ENCODE peak calls at places on chromosomes 3 and 15, in four cellular contexts. One of them, this sample, is unnamed.

GRCh38 chr3:127791221-127791913 is 30.9 kb downstream of the MGLL start:
- DNase-seq in fibroblast of the aortic adventitia: peak
- DNase-seq in IMR-90: peak
- DNase-seq in foreskin fibroblast: peak
- DNase-seq in this sample: peak

GRCh38 chr3:194939949-194940770 is 254.5 kb downstream of the FAM43A start:
- DNase-seq in fibroblast of the aortic adventitia: no peak
- DNase-seq in IMR-90: no peak
- DNase-seq in foreskin fibroblast: no peak
- DNase-seq in this sample: no peak

GRCh38 chr3:73601031-73601430 is 23.7 kb downstream of the PDZRN3 start:
- DNase-seq in fibroblast of the aortic adventitia: no peak
- DNase-seq in IMR-90: peak
- DNase-seq in foreskin fibroblast: no peak
- DNase-seq in this sample: no peak

GRCh38 chr3:185561958-185562357 is 9.6 kb upstream of the LIPH start:
- DNase-seq in fibroblast of the aortic adventitia: no peak
- DNase-seq in IMR-90: no peak
- DNase-seq in foreskin fibroblast: no peak
- DNase-seq in this sample: no peak

GRCh38 chr3:28267984-28268849 is 26.8 kb downstream of the CMC1 start:
- DNase-seq in fibroblast of the aortic adventitia: peak
- DNase-seq in IMR-90: no peak
- DNase-seq in foreskin fibroblast: peak
- DNase-seq in this sample: no peak

GRCh38 chr3:56980798-56981390 is 79.6 kb upstream of the SPATA12 start:
- DNase-seq in fibroblast of the aortic adventitia: peak
- DNase-seq in IMR-90: peak
- DNase-seq in foreskin fibroblast: peak
- DNase-seq in this sample: peak

GRCh38 chr3:68088216-68088615 is 433.8 kb upstream of the SUCLG2 start:
- DNase-seq in fibroblast of the aortic adventitia: no peak
- DNase-seq in IMR-90: no peak
- DNase-seq in foreskin fibroblast: no peak
- DNase-seq in this sample: no peak

GRCh38 chr3:99972380-99973104 is 141.8 kb downstream of the FILIP1L start:
- DNase-seq in fibroblast of the aortic adventitia: no peak
- DNase-seq in IMR-90: peak
- DNase-seq in foreskin fibroblast: peak
- DNase-seq in this sample: no peak

DNA sequence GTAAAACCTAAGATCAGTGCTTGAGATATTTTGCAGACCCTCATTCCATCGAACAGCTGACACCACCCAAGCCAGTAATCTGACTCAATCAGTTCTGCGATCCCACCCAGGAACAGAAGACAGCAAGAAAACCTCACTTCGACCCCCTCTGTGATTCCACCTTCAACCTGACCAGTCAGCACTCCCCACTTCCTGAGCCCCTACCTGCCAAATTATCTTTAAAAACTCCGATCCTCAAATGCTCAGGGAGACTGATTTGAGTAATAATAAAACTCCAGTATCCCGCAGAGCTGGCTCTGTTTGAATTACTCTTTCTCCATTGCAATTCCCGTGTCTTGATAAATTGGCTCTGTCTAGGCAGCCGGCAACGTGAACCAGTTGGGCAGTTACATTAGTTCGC is 25.7 kb upstream of the CLDN16 start:
- DNase-seq in fibroblast of the aortic adventitia: no peak
- DNase-seq in IMR-90: no peak
- DNase-seq in foreskin fibroblast: no peak
- DNase-seq in this sample: no peak
- H3K4me3 ChIP-seq in fibroblast of the aortic adventitia: no peak
- H3K4me3 ChIP-seq in IMR-90: no peak
- H3K4me3 ChIP-seq in foreskin fibroblast: no peak
- H3K4me3 ChIP-seq in this sample: no peak

DNA sequence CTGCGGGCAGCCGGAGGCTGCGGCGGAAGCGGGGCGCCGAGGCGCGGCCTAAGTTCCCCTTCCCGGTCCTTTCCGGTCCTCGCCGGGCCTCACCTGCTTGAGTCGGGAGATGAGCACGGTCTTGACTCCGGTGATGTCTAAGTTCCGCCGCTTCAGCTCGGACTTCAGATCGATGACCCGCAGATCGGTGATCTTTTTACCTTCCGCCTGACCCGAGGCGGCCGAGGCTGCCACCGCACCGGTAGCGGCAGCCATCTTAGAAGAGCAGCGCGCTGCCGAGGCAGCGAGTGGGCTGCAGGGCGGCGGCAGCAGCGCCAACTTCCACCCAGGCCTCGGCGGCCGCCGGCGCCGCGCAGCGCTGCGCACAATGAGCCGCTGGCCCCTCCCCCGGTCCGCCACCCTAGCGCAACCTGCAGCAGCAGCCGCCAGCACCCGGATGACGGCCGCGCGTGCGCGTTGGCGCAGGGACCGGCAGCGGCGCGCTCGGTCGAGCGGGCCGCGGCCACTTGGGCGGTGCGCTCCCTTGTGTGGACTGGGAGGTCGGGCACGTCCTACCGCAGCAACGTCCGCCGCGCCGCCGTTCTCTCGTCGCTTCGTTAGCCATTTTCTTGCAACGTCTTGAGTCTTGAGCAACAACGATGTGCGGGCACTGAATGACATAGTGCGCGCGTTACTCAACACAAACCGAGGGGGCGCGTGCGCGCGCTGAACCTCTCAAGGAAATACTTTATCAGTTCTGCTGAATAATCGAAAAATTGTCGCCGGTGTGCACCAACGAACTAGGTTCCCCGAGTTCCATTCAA is at the start of gene SLTM:
- DNase-seq in fibroblast of the aortic adventitia: peak
- DNase-seq in IMR-90: peak
- DNase-seq in foreskin fibroblast: peak
- DNase-seq in this sample: peak
- TF ChIP-seq CTCF in fibroblast of the aortic adventitia: peak
- TF ChIP-seq CTCF in IMR-90: no peak
- TF ChIP-seq CTCF in foreskin fibroblast: no peak
- TF ChIP-seq CTCF in this sample: peak

DNA sequence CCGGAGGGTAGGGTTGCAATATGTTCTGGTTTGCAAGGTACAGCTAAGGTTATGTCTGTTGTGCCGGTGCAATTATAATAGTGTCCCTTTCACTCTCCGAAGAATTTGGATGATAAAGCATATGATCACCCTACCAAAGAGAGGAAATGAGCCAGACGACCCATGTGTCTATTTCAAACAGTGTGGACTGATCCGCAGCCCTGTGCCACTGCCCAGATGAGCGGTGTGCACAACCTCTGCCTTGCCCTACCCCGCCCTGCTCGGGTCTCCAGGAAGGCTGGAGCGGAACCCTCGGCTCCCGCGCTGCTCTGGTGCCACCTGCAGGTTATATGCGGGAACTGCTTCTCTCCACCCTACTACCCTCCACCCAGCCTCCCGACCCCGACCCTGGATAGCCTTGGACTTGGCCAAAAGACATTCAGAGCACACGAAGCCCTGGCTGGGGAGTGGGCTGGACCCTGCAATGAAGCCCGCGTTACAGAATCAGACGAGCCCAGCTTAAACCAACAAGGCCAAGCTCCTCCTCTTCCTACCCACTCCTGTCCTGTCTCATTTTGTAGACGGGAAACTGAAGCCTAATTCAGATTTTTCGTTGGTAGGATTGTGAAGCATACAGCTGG is 68.4 kb upstream of the CHRNB4 start:
- DNase-seq in fibroblast of the aortic adventitia: peak
- DNase-seq in IMR-90: peak
- DNase-seq in foreskin fibroblast: peak
- DNase-seq in this sample: peak
- H3K4me3 ChIP-seq in fibroblast of the aortic adventitia: peak
- H3K4me3 ChIP-seq in IMR-90: no peak
- H3K4me3 ChIP-seq in foreskin fibroblast: peak
- H3K4me3 ChIP-seq in this sample: no peak

GRCh38 chr3:98709433-98709832 is 53.7 kb upstream of the ST3GAL6 start:
- DNase-seq in fibroblast of the aortic adventitia: no peak
- DNase-seq in IMR-90: no peak
- DNase-seq in foreskin fibroblast: no peak
- DNase-seq in this sample: no peak

GRCh38 chr3:98705212-98705611 is 57.9 kb upstream of the ST3GAL6 start:
- DNase-seq in fibroblast of the aortic adventitia: no peak
- DNase-seq in IMR-90: peak
- DNase-seq in foreskin fibroblast: peak
- DNase-seq in this sample: no peak

GRCh38 chr3:98702166-98702565 is 61.0 kb upstream of the ST3GAL6 start:
- DNase-seq in fibroblast of the aortic adventitia: peak
- DNase-seq in IMR-90: peak
- DNase-seq in foreskin fibroblast: peak
- DNase-seq in this sample: no peak

GRCh38 chr3:98701276-98701675 is 61.9 kb upstream of the ST3GAL6 start:
- DNase-seq in fibroblast of the aortic adventitia: no peak
- DNase-seq in IMR-90: no peak
- DNase-seq in foreskin fibroblast: no peak
- DNase-seq in this sample: no peak

GRCh38 chr3:98705694-98706093 is 57.4 kb upstream of the ST3GAL6 start:
- DNase-seq in fibroblast of the aortic adventitia: peak
- DNase-seq in IMR-90: no peak
- DNase-seq in foreskin fibroblast: peak
- DNase-seq in this sample: no peak
- TF ChIP-seq CTCF in fibroblast of the aortic adventitia: peak
- TF ChIP-seq CTCF in IMR-90: peak
- TF ChIP-seq CTCF in foreskin fibroblast: peak
- TF ChIP-seq CTCF in this sample: peak

DNA sequence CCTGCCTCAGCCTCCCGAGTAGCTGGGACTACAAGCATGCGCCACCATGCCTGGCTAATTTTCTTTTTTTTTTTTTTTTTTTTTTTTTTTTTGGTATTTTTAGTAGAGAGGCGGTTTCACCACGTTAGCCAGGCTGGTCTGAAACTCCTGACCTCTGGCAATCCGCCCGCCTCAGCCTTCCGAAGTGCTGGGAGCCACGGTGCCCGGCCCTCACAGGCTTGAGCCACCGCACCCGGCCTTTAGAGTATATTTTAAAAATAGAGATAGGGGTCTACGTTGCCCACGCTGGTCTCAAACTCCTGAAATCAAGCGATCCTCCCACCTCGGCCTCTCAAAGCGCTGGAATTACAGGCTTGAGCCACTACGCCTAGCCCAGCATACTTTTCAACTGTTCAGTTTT is 93.4 kb upstream of the CHD2 start:
- DNase-seq in fibroblast of the aortic adventitia: no peak
- DNase-seq in IMR-90: no peak
- DNase-seq in foreskin fibroblast: no peak
- DNase-seq in this sample: no peak
- H3K4me3 ChIP-seq in fibroblast of the aortic adventitia: no peak
- H3K4me3 ChIP-seq in IMR-90: no peak
- H3K4me3 ChIP-seq in foreskin fibroblast: no peak
- H3K4me3 ChIP-seq in this sample: no peak

GRCh38 chr3:129688310-129688895 is 81.9 kb upstream of the PLXND1 start:
- DNase-seq in fibroblast of the aortic adventitia: peak
- DNase-seq in IMR-90: peak
- DNase-seq in foreskin fibroblast: peak
- DNase-seq in this sample: peak
- TF ChIP-seq CTCF in fibroblast of the aortic adventitia: no peak
- TF ChIP-seq CTCF in IMR-90: no peak
- TF ChIP-seq CTCF in foreskin fibroblast: no peak
- TF ChIP-seq CTCF in this sample: no peak

DNA sequence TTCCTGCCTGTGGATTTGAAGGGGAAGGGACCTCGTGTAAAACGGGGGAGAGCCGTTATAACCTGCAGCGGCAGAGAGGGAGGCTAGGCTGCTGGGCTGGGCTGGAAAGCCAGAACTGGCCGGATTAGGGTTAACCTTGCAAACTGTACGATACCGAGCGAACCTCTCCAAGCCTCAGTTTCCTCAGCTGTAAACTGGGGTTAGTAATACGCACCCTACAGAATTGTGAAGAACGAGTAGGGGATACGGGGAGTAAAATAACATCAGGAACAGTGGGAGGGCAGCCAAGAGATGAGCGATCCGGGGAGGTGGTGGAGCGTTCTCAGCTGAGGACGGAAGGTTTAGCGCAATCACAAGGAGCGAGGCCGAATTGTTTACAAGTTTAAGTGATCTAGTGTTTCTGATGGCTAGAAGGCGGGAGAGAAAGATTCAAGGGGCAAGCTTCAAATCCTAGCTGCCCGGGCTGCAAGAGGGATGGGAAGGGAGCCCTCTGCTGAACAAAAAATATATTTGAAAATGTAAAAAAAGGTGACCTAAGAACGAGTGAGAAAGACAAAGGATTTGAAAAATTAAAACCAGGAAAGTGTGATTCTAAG is 768 bp upstream of the SEMA5B start:
- DNase-seq in fibroblast of the aortic adventitia: peak
- DNase-seq in IMR-90: peak
- DNase-seq in foreskin fibroblast: peak
- DNase-seq in this sample: peak
- H3K4me3 ChIP-seq in fibroblast of the aortic adventitia: peak
- H3K4me3 ChIP-seq in IMR-90: peak
- H3K4me3 ChIP-seq in foreskin fibroblast: peak
- H3K4me3 ChIP-seq in this sample: peak

This sample was measured in astrocyte of the spinal cord.